ENCODE peak calls at places on chromosomes 2 and 18, in four cellular contexts. A is NCI-H460, K is NCI-H1930, H is cardiac muscle cell. S is an unnamed sample.

GRCh38 chr2:120383631-120384477 is 37.9 kb downstream of the INHBB start:
- DNase-seq in K (no peak), H (no peak), A (no peak), S (no peak)

GRCh38 chr2:30422437-30422805 is 24.6 kb upstream of the LCLAT1 start:
- DNase-seq in H (no peak), K (no peak), A (peak), S (no peak)

GRCh38 chr2:161104054-161104553 is 56.1 kb upstream of the TANK start:
- DNase-seq in A (no peak), H (no peak), K (no peak), S (no peak)

GRCh38 chr2:208146006-208146405 is at the start of gene CRYGB:
- DNase-seq in K (no peak), A (no peak), H (no peak), S (no peak)

GRCh38 chr2:211798868-211799267 is 739.7 kb downstream of the ERBB4 start:
- DNase-seq in H (no peak), K (no peak), A (no peak), S (no peak)

GRCh38 chr2:23776021-23776420 is 150.9 kb downstream of the ATAD2B start:
- DNase-seq in H (no peak), K (no peak), A (no peak), S (no peak)

GRCh38 chr2:222037211-222037610 is 261.6 kb downstream of the PAX3 start:
- DNase-seq in K (no peak), A (no peak), H (no peak), S (no peak)

GRCh38 chr18:24514439-24514838 is 54.0 kb downstream of the HRH4 start:
- DNase-seq in H (no peak), A (peak), K (no peak), S (no peak)

GRCh38 chr18:69883781-69884180 is 63.9 kb downstream of the CD226 start:
- DNase-seq in H (no peak), A (no peak), K (no peak), S (no peak)